ENCODE peak calls at places on chromosomes 4 and X, in four cellular contexts. B is NT2/D1, C is fibroblast of pulmonary artery, W is prostate gland. O is an unnamed sample.

GRCh38 chr4:5051210-5051691 is at the start of gene STK32B:
- DNase-seq in W (peak; percentile 36), B (peak; percentile 62), C (peak; percentile 68), O (peak; percentile 56)

GRCh38 chrX:110142096-110142495 is 139.2 kb downstream of the TMEM164 start:
- DNase-seq in C (peak; percentile 35), B (no peak), W (peak; percentile 8), O (no peak)

GRCh38 chr4:8792491-8792890 is 79.1 kb downstream of the HMX1 start:
- DNase-seq in B (no peak), C (no peak), W (no peak), O (no peak)

GRCh38 chr4:77665381-77666069 is 59.9 kb downstream of the CXCL13 start:
- DNase-seq in C (no peak), W (no peak), B (no peak), O (no peak)

GRCh38 chr4:18882468-18882867 is 860.9 kb upstream of the LCORL start:
- DNase-seq in C (peak; percentile 78), B (peak; percentile 18), W (no peak), O (peak; percentile 5)

GRCh38 chr4:23903859-23904438 is 14.1 kb upstream of the PPARGC1A start:
- DNase-seq in W (peak; percentile 21), C (no peak), B (no peak), O (no peak)

GRCh38 chr4:171170671-171171070 is 642.5 kb upstream of the GALNTL6 start:
- DNase-seq in B (no peak), W (no peak), C (no peak), O (no peak)

GRCh38 chrX:110409925-110410324 is 51.3 kb downstream of the RTL9 start:
- DNase-seq in C (no peak), B (no peak), W (no peak), O (peak; percentile 82)

GRCh38 chrX:51891821-51892551 is 1.4 kb upstream of the MAGED1 start:
- DNase-seq in C (peak; percentile 57), B (no peak), W (no peak), O (peak; percentile 88)

GRCh38 chrX:96685205-96686099 is 810 bp downstream of the DIAPH2 start:
- DNase-seq in C (peak; percentile 65), W (peak; percentile 3), B (no peak), O (peak; percentile 68)

GRCh38 chrX:42739258-42739657 is 38.7 kb downstream of the PPP1R2C start:
- DNase-seq in B (no peak), C (peak; percentile 61), W (no peak), O (no peak)

GRCh38 chr4:121273191-121273590 is 107.6 kb downstream of the QRFPR start:
- DNase-seq in C (no peak), W (no peak), B (no peak), O (no peak)

GRCh38 chr4:150152764-150153163 is 74.5 kb downstream of the DCLK2 start:
- DNase-seq in B (peak; percentile 9), W (no peak), C (peak; percentile 83), O (peak; percentile 63)

GRCh38 chr4:26788341-26788733 is 72.3 kb upstream of the STIM2 start:
- DNase-seq in C (no peak), B (no peak), W (no peak), O (no peak)

GRCh38 chr4:110306363-110306762 is 107.9 kb upstream of the ELOVL6 start:
- DNase-seq in C (no peak), B (no peak), W (no peak), O (peak; percentile 19)

GRCh38 chr4:76723916-76724315 is 174.0 kb downstream of the SOWAHB start:
- DNase-seq in B (no peak), W (no peak), C (peak; percentile 95), O (peak; percentile 87)

GRCh38 chr4:112119358-112119783 is 25.9 kb upstream of the FAM241A start:
- DNase-seq in B (no peak), W (no peak), C (no peak), O (no peak)

GRCh38 chr4:84971319-84971932 is 4.9 kb upstream of the WDFY3 start:
- DNase-seq in W (no peak), B (no peak), C (peak; percentile 80), O (no peak)

GRCh38 chrX:11555759-11556158 is 110.0 kb downstream of the ARHGAP6 start:
- DNase-seq in B (no peak), C (peak; percentile 23), W (no peak), O (no peak)

GRCh38 chr4:2257361-2258001 is 4.4 kb downstream of the MXD4 start:
- DNase-seq in W (no peak), B (no peak), C (no peak), O (no peak)

GRCh38 chr4:54687887-54688841 is 30.4 kb downstream of the KIT start:
- DNase-seq in C (peak; percentile 6), W (no peak), B (no peak), O (no peak)